ENCODE peak calls at places on chromosomes 12 and 14, in four cellular contexts. One of them, this sample, is unnamed.

GRCh38 chr14:58884442-58884841 is 246.7 kb downstream of the DACT1 start:
- DNase-seq in tibial artery: no peak
- DNase-seq in RWPE2: no peak
- DNase-seq in astrocyte: no peak
- DNase-seq in this sample: no peak

GRCh38 chr12:124381454-124382207 is 86.7 kb downstream of the RFLNA start:
- DNase-seq in tibial artery: peak
- DNase-seq in RWPE2: no peak
- DNase-seq in astrocyte: peak
- DNase-seq in this sample: no peak

GRCh38 chr12:103102225-103102744 is 144.8 kb downstream of the ASCL1 start:
- DNase-seq in tibial artery: no peak
- DNase-seq in astrocyte: no peak
- DNase-seq in RWPE2: no peak
- DNase-seq in this sample: no peak

GRCh38 chr12:107864235-107864634 is 89.7 kb downstream of the ASCL4 start:
- DNase-seq in RWPE2: no peak
- DNase-seq in astrocyte: no peak
- DNase-seq in tibial artery: no peak
- DNase-seq in this sample: no peak

GRCh38 chr12:84124211-84124610 is 788.4 kb downstream of the SLC6A15 start:
- DNase-seq in astrocyte: no peak
- DNase-seq in tibial artery: no peak
- DNase-seq in RWPE2: no peak
- DNase-seq in this sample: no peak

GRCh38 chr14:81162941-81163340 is 57.8 kb downstream of the GTF2A1 start:
- DNase-seq in astrocyte: no peak
- DNase-seq in tibial artery: no peak
- DNase-seq in RWPE2: no peak
- DNase-seq in this sample: no peak

GRCh38 chr12:64544796-64545382 is 65.4 kb upstream of the RASSF3 start:
- DNase-seq in RWPE2: no peak
- DNase-seq in astrocyte: no peak
- DNase-seq in tibial artery: no peak
- DNase-seq in this sample: no peak

GRCh38 chr14:103755060-103755459 is 39.5 kb downstream of the ZFYVE21 start:
- DNase-seq in tibial artery: no peak
- DNase-seq in RWPE2: no peak
- DNase-seq in astrocyte: no peak
- DNase-seq in this sample: no peak

GRCh38 chr14:72726444-72726843 is 167.5 kb downstream of the DPF3 start:
- DNase-seq in astrocyte: no peak
- DNase-seq in tibial artery: no peak
- DNase-seq in RWPE2: no peak
- DNase-seq in this sample: no peak

GRCh38 chr14:99552021-99552553 is 51.9 kb downstream of the CCDC85C start:
- DNase-seq in RWPE2: no peak
- DNase-seq in astrocyte: no peak
- DNase-seq in tibial artery: no peak
- DNase-seq in this sample: no peak

GRCh38 chr14:75333523-75334190 is 55.0 kb downstream of the FOS start:
- DNase-seq in astrocyte: no peak
- DNase-seq in RWPE2: no peak
- DNase-seq in tibial artery: no peak
- DNase-seq in this sample: no peak

GRCh38 chr12:100988278-100988625 is 193.7 kb downstream of the ANO4 start:
- DNase-seq in RWPE2: no peak
- DNase-seq in astrocyte: no peak
- DNase-seq in tibial artery: no peak
- DNase-seq in this sample: no peak

GRCh38 chr14:104247336-104248202 is 109.2 kb downstream of the KIF26A start:
- DNase-seq in astrocyte: no peak
- DNase-seq in RWPE2: peak
- DNase-seq in tibial artery: peak
- DNase-seq in this sample: no peak

GRCh38 chr12:68367903-68368302 is 35.7 kb upstream of the MDM1 start:
- DNase-seq in tibial artery: no peak
- DNase-seq in astrocyte: no peak
- DNase-seq in RWPE2: no peak
- DNase-seq in this sample: no peak

GRCh38 chr14:58150243-58150805 is 1.7 kb downstream of the ARMH4 start:
- DNase-seq in tibial artery: no peak
- DNase-seq in astrocyte: no peak
- DNase-seq in RWPE2: no peak
- DNase-seq in this sample: no peak

GRCh38 chr12:54596526-54596946 is 8.1 kb upstream of the PPP1R1A start:
- DNase-seq in astrocyte: peak
- DNase-seq in RWPE2: no peak
- DNase-seq in tibial artery: peak
- DNase-seq in this sample: peak

GRCh38 chr12:43896496-43896895 is 60.6 kb downstream of the TMEM117 start:
- DNase-seq in RWPE2: no peak
- DNase-seq in astrocyte: peak
- DNase-seq in tibial artery: no peak
- DNase-seq in this sample: no peak

GRCh38 chr12:119025786-119026185 is 44.4 kb downstream of the SRRM4 start:
- DNase-seq in RWPE2: no peak
- DNase-seq in astrocyte: no peak
- DNase-seq in tibial artery: no peak
- DNase-seq in this sample: no peak